ENCODE peak calls at places on chromosomes 16 and 17, in ten cellular contexts. One of them, this sample, is unnamed.

GRCh38 chr17:45332989-45333701 is 16.3 kb upstream of the MAP3K14 start:
- DNase-seq in fibroblast of the conjunctiva: no peak
- DNase-seq in trophoblast cell: peak
- DNase-seq in GM23248: peak
- DNase-seq in stimulated activated CD8-positive, alpha-beta memory T cell treated with anti-CD3 and anti-CD28 coated beads, Interleukin-7, amount 100 ng/mL, for 1 hour: no peak
- DNase-seq in NCI-H774: no peak
- DNase-seq in A673: no peak
- DNase-seq in T-helper 17 cell: no peak
- DNase-seq in NCI-H1092 treated with DMSO at 0.1 percent for 48 hours: no peak
- DNase-seq in kidney: no peak
- DNase-seq in this sample: no peak

GRCh38 chr16:66511615-66512500 is 38.1 kb downstream of the TK2 start:
- DNase-seq in A673: no peak
- DNase-seq in kidney: no peak
- DNase-seq in fibroblast of the conjunctiva: peak
- DNase-seq in trophoblast cell: peak
- DNase-seq in stimulated activated CD8-positive, alpha-beta memory T cell treated with anti-CD3 and anti-CD28 coated beads, Interleukin-7, amount 100 ng/mL, for 1 hour: no peak
- DNase-seq in GM23248: peak
- DNase-seq in T-helper 17 cell: no peak
- DNase-seq in NCI-H774: no peak
- DNase-seq in NCI-H1092 treated with DMSO at 0.1 percent for 48 hours: no peak
- DNase-seq in this sample: no peak

GRCh38 chr16:29816694-29817441 is 916 bp downstream of the PAGR1 start:
- DNase-seq in trophoblast cell: peak
- DNase-seq in T-helper 17 cell: no peak
- DNase-seq in NCI-H774: peak
- DNase-seq in A673: peak
- DNase-seq in NCI-H1092 treated with DMSO at 0.1 percent for 48 hours: peak
- DNase-seq in stimulated activated CD8-positive, alpha-beta memory T cell treated with anti-CD3 and anti-CD28 coated beads, Interleukin-7, amount 100 ng/mL, for 1 hour: no peak
- DNase-seq in GM23248: peak
- DNase-seq in fibroblast of the conjunctiva: no peak
- DNase-seq in kidney: peak
- DNase-seq in this sample: peak

GRCh38 chr16:74770826-74771526 is 3.6 kb downstream of the FA2H start:
- DNase-seq in NCI-H774: no peak
- DNase-seq in trophoblast cell: peak
- DNase-seq in fibroblast of the conjunctiva: no peak
- DNase-seq in kidney: no peak
- DNase-seq in NCI-H1092 treated with DMSO at 0.1 percent for 48 hours: no peak
- DNase-seq in A673: no peak
- DNase-seq in stimulated activated CD8-positive, alpha-beta memory T cell treated with anti-CD3 and anti-CD28 coated beads, Interleukin-7, amount 100 ng/mL, for 1 hour: no peak
- DNase-seq in T-helper 17 cell: no peak
- DNase-seq in GM23248: no peak
- DNase-seq in this sample: no peak

GRCh38 chr17:56867948-56868376 is 34.0 kb downstream of the DGKE start:
- DNase-seq in fibroblast of the conjunctiva: no peak
- DNase-seq in kidney: no peak
- DNase-seq in NCI-H774: no peak
- DNase-seq in T-helper 17 cell: no peak
- DNase-seq in stimulated activated CD8-positive, alpha-beta memory T cell treated with anti-CD3 and anti-CD28 coated beads, Interleukin-7, amount 100 ng/mL, for 1 hour: no peak
- DNase-seq in trophoblast cell: peak
- DNase-seq in NCI-H1092 treated with DMSO at 0.1 percent for 48 hours: peak
- DNase-seq in A673: no peak
- DNase-seq in GM23248: peak
- DNase-seq in this sample: no peak

GRCh38 chr17:81368623-81369022 is 26.6 kb upstream of the BAHCC1 start:
- DNase-seq in A673: no peak
- DNase-seq in kidney: peak
- DNase-seq in trophoblast cell: no peak
- DNase-seq in stimulated activated CD8-positive, alpha-beta memory T cell treated with anti-CD3 and anti-CD28 coated beads, Interleukin-7, amount 100 ng/mL, for 1 hour: no peak
- DNase-seq in T-helper 17 cell: no peak
- DNase-seq in GM23248: no peak
- DNase-seq in NCI-H774: no peak
- DNase-seq in NCI-H1092 treated with DMSO at 0.1 percent for 48 hours: no peak
- DNase-seq in fibroblast of the conjunctiva: no peak
- DNase-seq in this sample: no peak

GRCh38 chr17:51275381-51275780 is 15.0 kb downstream of the UTP18 start:
- DNase-seq in NCI-H1092 treated with DMSO at 0.1 percent for 48 hours: no peak
- DNase-seq in trophoblast cell: peak
- DNase-seq in kidney: no peak
- DNase-seq in fibroblast of the conjunctiva: no peak
- DNase-seq in stimulated activated CD8-positive, alpha-beta memory T cell treated with anti-CD3 and anti-CD28 coated beads, Interleukin-7, amount 100 ng/mL, for 1 hour: no peak
- DNase-seq in NCI-H774: no peak
- DNase-seq in GM23248: peak
- DNase-seq in T-helper 17 cell: no peak
- DNase-seq in A673: no peak
- DNase-seq in this sample: no peak

GRCh38 chr17:73799091-73799490 is 154.8 kb upstream of the SDK2 start:
- DNase-seq in NCI-H1092 treated with DMSO at 0.1 percent for 48 hours: no peak
- DNase-seq in T-helper 17 cell: no peak
- DNase-seq in GM23248: no peak
- DNase-seq in fibroblast of the conjunctiva: no peak
- DNase-seq in NCI-H774: no peak
- DNase-seq in stimulated activated CD8-positive, alpha-beta memory T cell treated with anti-CD3 and anti-CD28 coated beads, Interleukin-7, amount 100 ng/mL, for 1 hour: no peak
- DNase-seq in kidney: no peak
- DNase-seq in A673: no peak
- DNase-seq in trophoblast cell: no peak
- DNase-seq in this sample: no peak

GRCh38 chr17:63753215-63753614 is 11.6 kb upstream of the STRADA start:
- DNase-seq in NCI-H774: no peak
- DNase-seq in trophoblast cell: peak
- DNase-seq in T-helper 17 cell: no peak
- DNase-seq in NCI-H1092 treated with DMSO at 0.1 percent for 48 hours: no peak
- DNase-seq in A673: no peak
- DNase-seq in kidney: no peak
- DNase-seq in GM23248: peak
- DNase-seq in fibroblast of the conjunctiva: no peak
- DNase-seq in stimulated activated CD8-positive, alpha-beta memory T cell treated with anti-CD3 and anti-CD28 coated beads, Interleukin-7, amount 100 ng/mL, for 1 hour: no peak
- DNase-seq in this sample: no peak